ENCODE peak calls at places on chromosomes 5 and 9, in seven cellular contexts. One of them, this sample, is unnamed.

GRCh38 chr9:135228983-135229625 is 141.6 kb downstream of the OLFM1 start:
- DNase-seq in tibial nerve: no peak
- DNase-seq in breast epithelium: no peak
- DNase-seq in mammary epithelial cell: no peak
- DNase-seq in CD8-positive, alpha-beta T cell: no peak
- DNase-seq in OCI-LY7: no peak
- DNase-seq in heart right ventricle: peak; percentile 4
- DNase-seq in this sample: no peak

GRCh38 chr5:57416246-57416996 is 66.2 kb downstream of the ACTBL2 start:
- DNase-seq in CD8-positive, alpha-beta T cell: no peak
- DNase-seq in tibial nerve: no peak
- DNase-seq in mammary epithelial cell: no peak
- DNase-seq in heart right ventricle: no peak
- DNase-seq in breast epithelium: no peak
- DNase-seq in OCI-LY7: no peak
- DNase-seq in this sample: no peak

GRCh38 chr9:130537346-130538050 is 41.9 kb upstream of the FUBP3 start:
- DNase-seq in OCI-LY7: no peak
- DNase-seq in breast epithelium: no peak
- DNase-seq in heart right ventricle: no peak
- DNase-seq in mammary epithelial cell: no peak
- DNase-seq in CD8-positive, alpha-beta T cell: no peak
- DNase-seq in tibial nerve: no peak
- DNase-seq in this sample: no peak

GRCh38 chr5:143887302-143887638 is 75.3 kb downstream of the HMHB1 start:
- DNase-seq in CD8-positive, alpha-beta T cell: no peak
- DNase-seq in OCI-LY7: no peak
- DNase-seq in heart right ventricle: peak; percentile 40
- DNase-seq in breast epithelium: peak; percentile 26
- DNase-seq in tibial nerve: peak; percentile 14
- DNase-seq in mammary epithelial cell: peak; percentile 14
- DNase-seq in this sample: no peak

GRCh38 chr9:115988701-115989100 is 164.9 kb upstream of the PAPPA start:
- DNase-seq in heart right ventricle: no peak
- DNase-seq in CD8-positive, alpha-beta T cell: no peak
- DNase-seq in breast epithelium: no peak
- DNase-seq in tibial nerve: no peak
- DNase-seq in OCI-LY7: no peak
- DNase-seq in mammary epithelial cell: peak; percentile 57
- DNase-seq in this sample: no peak

GRCh38 chr5:175457466-175457865 is 13.5 kb upstream of the DRD1 start:
- DNase-seq in heart right ventricle: no peak
- DNase-seq in CD8-positive, alpha-beta T cell: no peak
- DNase-seq in breast epithelium: no peak
- DNase-seq in tibial nerve: no peak
- DNase-seq in mammary epithelial cell: peak; percentile 39
- DNase-seq in OCI-LY7: no peak
- DNase-seq in this sample: no peak

GRCh38 chr9:35844628-35845301 is 15.7 kb downstream of the TMEM8B start:
- DNase-seq in heart right ventricle: no peak
- DNase-seq in breast epithelium: peak; percentile 49
- DNase-seq in mammary epithelial cell: peak; percentile 83
- DNase-seq in CD8-positive, alpha-beta T cell: no peak
- DNase-seq in OCI-LY7: peak; percentile 76
- DNase-seq in tibial nerve: no peak
- DNase-seq in this sample: no peak

GRCh38 chr9:132409828-132410528 is at the start of gene CFAP77:
- DNase-seq in heart right ventricle: peak; percentile 59
- DNase-seq in CD8-positive, alpha-beta T cell: no peak
- DNase-seq in OCI-LY7: peak; percentile 61
- DNase-seq in tibial nerve: no peak
- DNase-seq in mammary epithelial cell: peak; percentile 64
- DNase-seq in breast epithelium: no peak
- DNase-seq in this sample: peak; percentile 31

GRCh38 chr9:77475641-77476473 is 172.3 kb downstream of the GNA14 start:
- DNase-seq in breast epithelium: no peak
- DNase-seq in mammary epithelial cell: no peak
- DNase-seq in tibial nerve: no peak
- DNase-seq in heart right ventricle: no peak
- DNase-seq in CD8-positive, alpha-beta T cell: no peak
- DNase-seq in OCI-LY7: peak; percentile 34
- DNase-seq in this sample: no peak

GRCh38 chr5:56561455-56561854 is 253.9 kb upstream of the MAP3K1 start:
- DNase-seq in breast epithelium: peak; percentile 44
- DNase-seq in OCI-LY7: no peak
- DNase-seq in CD8-positive, alpha-beta T cell: no peak
- DNase-seq in mammary epithelial cell: peak; percentile 57
- DNase-seq in tibial nerve: no peak
- DNase-seq in heart right ventricle: no peak
- DNase-seq in this sample: no peak

GRCh38 chr9:128098936-128099931 is 28.3 kb downstream of the PTGES2 start:
- DNase-seq in OCI-LY7: no peak
- DNase-seq in breast epithelium: no peak
- DNase-seq in mammary epithelial cell: peak; percentile 24
- DNase-seq in CD8-positive, alpha-beta T cell: no peak
- DNase-seq in heart right ventricle: no peak
- DNase-seq in tibial nerve: no peak
- DNase-seq in this sample: no peak

GRCh38 chr5:176533390-176533789 is 3.8 kb downstream of the RNF44 start:
- DNase-seq in mammary epithelial cell: no peak
- DNase-seq in breast epithelium: no peak
- DNase-seq in tibial nerve: no peak
- DNase-seq in OCI-LY7: peak; percentile 45
- DNase-seq in heart right ventricle: peak; percentile 46
- DNase-seq in CD8-positive, alpha-beta T cell: no peak
- DNase-seq in this sample: no peak

GRCh38 chr5:58123501-58123900 is 336.4 kb downstream of the PLK2 start:
- DNase-seq in OCI-LY7: no peak
- DNase-seq in heart right ventricle: no peak
- DNase-seq in CD8-positive, alpha-beta T cell: no peak
- DNase-seq in tibial nerve: no peak
- DNase-seq in mammary epithelial cell: no peak
- DNase-seq in breast epithelium: no peak
- DNase-seq in this sample: no peak

GRCh38 chr9:104286792-104287191 is 192.7 kb downstream of the SMC2 start:
- DNase-seq in CD8-positive, alpha-beta T cell: no peak
- DNase-seq in OCI-LY7: no peak
- DNase-seq in tibial nerve: no peak
- DNase-seq in mammary epithelial cell: peak; percentile 71
- DNase-seq in heart right ventricle: no peak
- DNase-seq in breast epithelium: no peak
- DNase-seq in this sample: no peak

GRCh38 chr5:92353107-92354030 is 970.3 kb upstream of the ARRDC3 start:
- DNase-seq in OCI-LY7: no peak
- DNase-seq in breast epithelium: no peak
- DNase-seq in CD8-positive, alpha-beta T cell: no peak
- DNase-seq in tibial nerve: no peak
- DNase-seq in heart right ventricle: no peak
- DNase-seq in mammary epithelial cell: peak; percentile 9
- DNase-seq in this sample: no peak

GRCh38 chr9:109926321-109926959 is 146.4 kb downstream of the PALM2AKAP2 start:
- DNase-seq in tibial nerve: no peak
- DNase-seq in mammary epithelial cell: no peak
- DNase-seq in breast epithelium: no peak
- DNase-seq in OCI-LY7: no peak
- DNase-seq in CD8-positive, alpha-beta T cell: no peak
- DNase-seq in heart right ventricle: no peak
- DNase-seq in this sample: no peak

GRCh38 chr5:150544606-150545219 is 36.8 kb downstream of the NDST1 start:
- DNase-seq in tibial nerve: peak; percentile 47
- DNase-seq in mammary epithelial cell: peak; percentile 44
- DNase-seq in heart right ventricle: peak; percentile 78
- DNase-seq in CD8-positive, alpha-beta T cell: peak; percentile 29
- DNase-seq in breast epithelium: no peak
- DNase-seq in OCI-LY7: peak; percentile 86
- DNase-seq in this sample: peak; percentile 28

GRCh38 chr5:178310130-178310865 is 77.7 kb upstream of the PHYKPL start:
- DNase-seq in OCI-LY7: no peak
- DNase-seq in tibial nerve: no peak
- DNase-seq in CD8-positive, alpha-beta T cell: no peak
- DNase-seq in breast epithelium: no peak
- DNase-seq in mammary epithelial cell: no peak
- DNase-seq in heart right ventricle: peak; percentile 7
- DNase-seq in this sample: no peak

GRCh38 chr5:1363160-1363559 is 18.3 kb upstream of the CLPTM1L start:
- DNase-seq in CD8-positive, alpha-beta T cell: no peak
- DNase-seq in OCI-LY7: peak; percentile 22
- DNase-seq in tibial nerve: no peak
- DNase-seq in breast epithelium: no peak
- DNase-seq in heart right ventricle: no peak
- DNase-seq in mammary epithelial cell: no peak
- DNase-seq in this sample: no peak

GRCh38 chr9:3746296-3747275 is 220.8 kb upstream of the RFX3 start:
- DNase-seq in heart right ventricle: no peak
- DNase-seq in tibial nerve: no peak
- DNase-seq in CD8-positive, alpha-beta T cell: no peak
- DNase-seq in mammary epithelial cell: peak; percentile 93
- DNase-seq in OCI-LY7: no peak
- DNase-seq in breast epithelium: peak; percentile 48
- DNase-seq in this sample: no peak

GRCh38 chr9:128365525-128365924 is 5.6 kb upstream of the URM1 start:
- DNase-seq in heart right ventricle: no peak
- DNase-seq in mammary epithelial cell: no peak
- DNase-seq in CD8-positive, alpha-beta T cell: no peak
- DNase-seq in breast epithelium: no peak
- DNase-seq in tibial nerve: no peak
- DNase-seq in OCI-LY7: no peak
- DNase-seq in this sample: no peak

GRCh38 chr9:126503333-126504085 is 110.2 kb upstream of the LMX1B start:
- DNase-seq in breast epithelium: no peak
- DNase-seq in CD8-positive, alpha-beta T cell: no peak
- DNase-seq in OCI-LY7: no peak
- DNase-seq in tibial nerve: no peak
- DNase-seq in mammary epithelial cell: no peak
- DNase-seq in heart right ventricle: no peak
- DNase-seq in this sample: no peak

GRCh38 chr9:129513856-129514496 is 106.9 kb downstream of the C9orf50 start:
- DNase-seq in heart right ventricle: no peak
- DNase-seq in mammary epithelial cell: no peak
- DNase-seq in tibial nerve: no peak
- DNase-seq in breast epithelium: no peak
- DNase-seq in CD8-positive, alpha-beta T cell: no peak
- DNase-seq in OCI-LY7: no peak
- DNase-seq in this sample: no peak
- H3K9me3 ChIP-seq in heart right ventricle: peaks cover 27% of the 10 kb centered on the region
- H3K9me3 ChIP-seq in mammary epithelial cell: peaks cover 16% of the 10 kb centered on the region
- H3K9me3 ChIP-seq in tibial nerve: peaks cover 38% of the 10 kb centered on the region
- H3K9me3 ChIP-seq in breast epithelium: peaks cover 19% of the 10 kb centered on the region
- H3K9me3 ChIP-seq in CD8-positive, alpha-beta T cell: peaks cover 4% of the 10 kb centered on the region
- H3K9me3 ChIP-seq in OCI-LY7: peaks cover 19% of the 10 kb centered on the region
- H3K9me3 ChIP-seq in this sample: no peaks in the 10 kb centered on the region

GRCh38 chr9:22173959-22174358 is 164.9 kb upstream of the CDKN2B start:
- DNase-seq in heart right ventricle: no peak
- DNase-seq in OCI-LY7: no peak
- DNase-seq in mammary epithelial cell: no peak
- DNase-seq in tibial nerve: no peak
- DNase-seq in breast epithelium: no peak
- DNase-seq in CD8-positive, alpha-beta T cell: no peak
- DNase-seq in this sample: no peak
- H3K9me3 ChIP-seq in heart right ventricle: peaks cover 8% of the 10 kb centered on the region
- H3K9me3 ChIP-seq in OCI-LY7: no peaks in the 10 kb centered on the region
- H3K9me3 ChIP-seq in mammary epithelial cell: no peaks in the 10 kb centered on the region
- H3K9me3 ChIP-seq in tibial nerve: no peaks in the 10 kb centered on the region
- H3K9me3 ChIP-seq in breast epithelium: no peaks in the 10 kb centered on the region
- H3K9me3 ChIP-seq in CD8-positive, alpha-beta T cell: no peaks in the 10 kb centered on the region
- H3K9me3 ChIP-seq in this sample: no peaks in the 10 kb centered on the region

GRCh38 chr9:85897853-85898252 is 43.1 kb upstream of the NAA35 start:
- DNase-seq in heart right ventricle: no peak
- DNase-seq in OCI-LY7: no peak
- DNase-seq in CD8-positive, alpha-beta T cell: no peak
- DNase-seq in breast epithelium: no peak
- DNase-seq in mammary epithelial cell: no peak
- DNase-seq in tibial nerve: no peak
- DNase-seq in this sample: no peak

GRCh38 chr9:85890962-85891361 is 50.0 kb upstream of the NAA35 start:
- DNase-seq in CD8-positive, alpha-beta T cell: no peak
- DNase-seq in mammary epithelial cell: no peak
- DNase-seq in heart right ventricle: no peak
- DNase-seq in breast epithelium: no peak
- DNase-seq in OCI-LY7: no peak
- DNase-seq in tibial nerve: no peak
- DNase-seq in this sample: no peak

GRCh38 chr9:85895685-85896084 is 45.3 kb upstream of the NAA35 start:
- DNase-seq in CD8-positive, alpha-beta T cell: no peak
- DNase-seq in mammary epithelial cell: no peak
- DNase-seq in heart right ventricle: no peak
- DNase-seq in OCI-LY7: no peak
- DNase-seq in breast epithelium: no peak
- DNase-seq in tibial nerve: no peak
- DNase-seq in this sample: no peak

GRCh38 chr9:85898288-85898802 is 42.6 kb upstream of the NAA35 start:
- DNase-seq in breast epithelium: no peak
- DNase-seq in tibial nerve: no peak
- DNase-seq in mammary epithelial cell: no peak
- DNase-seq in OCI-LY7: no peak
- DNase-seq in CD8-positive, alpha-beta T cell: no peak
- DNase-seq in heart right ventricle: no peak
- DNase-seq in this sample: no peak

GRCh38 chr9:85892406-85892805 is 48.5 kb upstream of the NAA35 start:
- DNase-seq in OCI-LY7: no peak
- DNase-seq in breast epithelium: no peak
- DNase-seq in heart right ventricle: no peak
- DNase-seq in CD8-positive, alpha-beta T cell: no peak
- DNase-seq in mammary epithelial cell: no peak
- DNase-seq in tibial nerve: no peak
- DNase-seq in this sample: no peak
- H3K9me3 ChIP-seq in OCI-LY7: no peaks in the 10 kb centered on the region
- H3K9me3 ChIP-seq in breast epithelium: no peaks in the 10 kb centered on the region
- H3K9me3 ChIP-seq in heart right ventricle: no peaks in the 10 kb centered on the region
- H3K9me3 ChIP-seq in CD8-positive, alpha-beta T cell: no peaks in the 10 kb centered on the region
- H3K9me3 ChIP-seq in mammary epithelial cell: no peaks in the 10 kb centered on the region
- H3K9me3 ChIP-seq in tibial nerve: no peaks in the 10 kb centered on the region
- H3K9me3 ChIP-seq in this sample: no peaks in the 10 kb centered on the region

DNA sequence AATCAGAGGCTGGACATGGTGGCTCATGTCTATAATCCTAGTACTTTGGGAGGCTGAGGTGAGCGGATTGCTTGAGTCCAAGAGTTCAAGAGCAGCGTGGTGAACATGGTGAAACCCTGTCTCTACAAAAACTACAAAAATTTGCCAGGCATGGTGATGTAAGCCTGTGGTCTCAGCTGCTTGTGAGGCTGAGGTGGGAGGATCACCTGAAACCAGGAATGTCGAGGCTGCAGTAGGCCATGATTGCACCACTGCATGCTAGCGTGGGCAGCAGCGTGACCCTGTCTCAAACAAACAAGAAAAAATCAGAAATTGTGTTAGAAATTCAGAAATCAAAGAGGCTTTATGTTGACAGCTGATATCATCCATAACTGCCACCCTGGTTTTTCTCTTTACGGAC is 21.4 kb downstream of the JMY start:
- DNase-seq in OCI-LY7: no peak
- DNase-seq in heart right ventricle: no peak
- DNase-seq in mammary epithelial cell: no peak
- DNase-seq in tibial nerve: no peak
- DNase-seq in CD8-positive, alpha-beta T cell: no peak
- DNase-seq in breast epithelium: no peak
- DNase-seq in this sample: no peak
- H3K9me3 ChIP-seq in OCI-LY7: peaks cover 9% of the 10 kb centered on the region
- H3K9me3 ChIP-seq in heart right ventricle: no peaks in the 10 kb centered on the region
- H3K9me3 ChIP-seq in mammary epithelial cell: no peaks in the 10 kb centered on the region
- H3K9me3 ChIP-seq in tibial nerve: no peaks in the 10 kb centered on the region
- H3K9me3 ChIP-seq in CD8-positive, alpha-beta T cell: no peaks in the 10 kb centered on the region
- H3K9me3 ChIP-seq in breast epithelium: no peaks in the 10 kb centered on the region
- H3K9me3 ChIP-seq in this sample: no peaks in the 10 kb centered on the region

GRCh38 chr9:80235752-80236151 is 664.0 kb downstream of the TLE4 start:
- DNase-seq in heart right ventricle: no peak
- DNase-seq in breast epithelium: no peak
- DNase-seq in CD8-positive, alpha-beta T cell: no peak
- DNase-seq in OCI-LY7: no peak
- DNase-seq in tibial nerve: no peak
- DNase-seq in mammary epithelial cell: no peak
- DNase-seq in this sample: no peak
- H3K9me3 ChIP-seq in heart right ventricle: no peaks in the 10 kb centered on the region
- H3K9me3 ChIP-seq in breast epithelium: no peaks in the 10 kb centered on the region
- H3K9me3 ChIP-seq in CD8-positive, alpha-beta T cell: no peaks in the 10 kb centered on the region
- H3K9me3 ChIP-seq in OCI-LY7: no peaks in the 10 kb centered on the region
- H3K9me3 ChIP-seq in tibial nerve: peaks cover 15% of the 10 kb centered on the region
- H3K9me3 ChIP-seq in mammary epithelial cell: no peaks in the 10 kb centered on the region
- H3K9me3 ChIP-seq in this sample: no peaks in the 10 kb centered on the region

This sample was measured in T-helper 17 cell.